ENCODE peak calls at places on chromosomes 1 and 21, in five cellular contexts. O is tibial artery, C is body of pancreas, D is psoas muscle, W is uterus. A is an unnamed sample. For H3K4me1, the result is how much of the 10 kb centered on the place peaks cover.

GRCh38 chr1:245583575-245584330 is 429.0 kb downstream of the KIF26B start:
- DNase-seq in O (no peak), C (no peak), D (no peak), W (no peak), A (no peak)

GRCh38 chr1:207841318-207841717 is 69.6 kb downstream of the CD34 start:
- DNase-seq in O (no peak), C (no peak), D (no peak), W (no peak), A (no peak)

GRCh38 chr1:44368471-44369151 is 13.6 kb upstream of the ERI3 start:
- DNase-seq in O (no peak), C (no peak), D (no peak), W (no peak), A (no peak)

GRCh38 chr1:110119843-110120242 is 7.6 kb downstream of the UBL4B start:
- DNase-seq in O (no peak), C (no peak), D (no peak), W (no peak), A (no peak)

GRCh38 chr1:64601207-64601606 is 131.3 kb downstream of the CACHD1 start:
- DNase-seq in O (no peak), C (no peak), D (no peak), W (no peak), A (no peak)

GRCh38 chr21:38355353-38355752 is 98.6 kb downstream of the KCNJ15 start:
- DNase-seq in O (no peak), C (no peak), D (no peak), W (no peak), A (no peak)

GRCh38 chr1:80982831-80983230 is 817.9 kb upstream of the ADGRL2 start:
- DNase-seq in O (no peak), C (no peak), D (no peak), W (no peak), A (no peak)

GRCh38 chr1:218351617-218352438 is 6.7 kb downstream of the TGFB2 start:
- DNase-seq in O (peak), C (no peak), D (peak), W (peak), A (no peak)

GRCh38 chr1:32303358-32303757 is 11.5 kb downstream of the HDAC1 start:
- DNase-seq in O (no peak), C (no peak), D (no peak), W (no peak), A (no peak)

GRCh38 chr1:7265771-7266371 is 480.6 kb downstream of the CAMTA1 start:
- DNase-seq in O (no peak), C (peak), D (no peak), W (no peak), A (no peak)

GRCh38 chr1:119582801-119583200 is 65.3 kb downstream of the ZNF697 start:
- DNase-seq in O (peak), C (peak), D (no peak), W (no peak), A (no peak)

GRCh38 chr1:160605792-160606520 is 26.7 kb upstream of the CD84 start:
- DNase-seq in O (no peak), C (no peak), D (no peak), W (no peak), A (no peak)

GRCh38 chr1:214341918-214342317 is 61.0 kb downstream of the SMYD2 start:
- DNase-seq in O (no peak), C (no peak), D (no peak), W (no peak), A (no peak)

GRCh38 chr1:203985044-203985443 is 87.9 kb upstream of the SOX13 start:
- DNase-seq in O (no peak), C (no peak), D (no peak), W (no peak), A (no peak)
- H3K27ac ChIP-seq in O (no peak), C (no peak), D (no peak), W (no peak), A (no peak)

GRCh38 chr1:206467915-206468314 is 2.4 kb upstream of the IKBKE start:
- DNase-seq in O (peak), C (peak), D (peak), W (no peak), A (no peak)

GRCh38 chr1:206466840-206467649 is 3.2 kb upstream of the IKBKE start:
- DNase-seq in O (no peak), C (no peak), D (no peak), W (no peak), A (no peak)

GRCh38 chr1:206464456-206464964 is 5.8 kb upstream of the IKBKE start:
- DNase-seq in O (no peak), C (no peak), D (no peak), W (no peak), A (no peak)

GRCh38 chr1:206463911-206464310 is 6.4 kb upstream of the IKBKE start:
- DNase-seq in O (no peak), C (no peak), D (no peak), W (no peak), A (no peak)

DNA sequence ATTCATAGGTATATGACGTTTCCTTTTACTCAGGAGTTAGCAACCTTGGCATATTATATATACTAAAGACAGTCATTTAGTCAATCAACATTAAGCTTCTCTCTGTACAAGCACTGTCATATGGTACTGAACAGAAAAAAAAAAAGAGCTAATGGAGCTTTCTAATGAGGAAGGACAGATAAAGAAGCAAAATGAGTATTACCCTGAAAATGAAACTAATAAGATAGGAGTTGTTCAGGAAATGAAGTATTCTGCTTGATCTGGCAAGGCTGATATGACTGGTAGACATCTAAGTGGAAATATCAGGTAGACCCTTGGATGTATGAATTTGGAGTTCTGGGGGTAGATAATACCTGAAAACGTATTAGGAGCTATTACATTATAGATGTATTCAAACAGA is 4.3 kb upstream of the IKBKE start:
- DNase-seq in O (no peak), C (no peak), D (no peak), W (no peak), A (no peak)
- H3K4me1 ChIP-seq in O (under half), C (under half), D (under half), W (under half), A (under half)

GRCh38 chr21:44299458-44300261 is at the start of gene PFKL:
- DNase-seq in O (peak), C (peak), D (peak), W (peak), A (no peak)

GRCh38 chr21:44299085-44299457 is 782 bp upstream of the PFKL start:
- DNase-seq in O (no peak), C (no peak), D (no peak), W (no peak), A (no peak)

GRCh38 chr21:44297525-44298290 is 2.1 kb upstream of the PFKL start:
- DNase-seq in O (peak), C (peak), D (peak), W (peak), A (peak)

GRCh38 chr21:44296916-44297315 is 2.9 kb upstream of the PFKL start:
- DNase-seq in O (no peak), C (no peak), D (no peak), W (no peak), A (no peak)

GRCh38 chr21:44298301-44298700 is 1.6 kb upstream of the PFKL start:
- DNase-seq in O (no peak), C (no peak), D (no peak), W (no peak), A (no peak)
- TF ChIP-seq CTCF in O (no peak), C (peak), D (no peak), W (no peak), A (no peak)

GRCh38 chr1:111719561-111720239 is 19.5 kb downstream of the INKA2 start:
- DNase-seq in O (no peak), C (no peak), D (peak), W (peak), A (no peak)
- H3K27ac ChIP-seq in O (peak), C (no peak), D (peak), W (no peak), A (peak)

GRCh38 chr1:235077163-235077540 is 51.5 kb downstream of the TOMM20 start:
- DNase-seq in O (no peak), C (no peak), D (no peak), W (no peak), A (no peak)

GRCh38 chr1:235077571-235078479 is 50.8 kb downstream of the TOMM20 start:
- DNase-seq in O (no peak), C (peak), D (no peak), W (no peak), A (no peak)

GRCh38 chr1:235078927-235079381 is 49.7 kb downstream of the TOMM20 start:
- DNase-seq in O (no peak), C (no peak), D (no peak), W (no peak), A (no peak)

GRCh38 chr1:235079443-235079967 is 49.1 kb downstream of the TOMM20 start:
- DNase-seq in O (no peak), C (peak), D (peak), W (no peak), A (no peak)

GRCh38 chr1:235078480-235078803 is 50.2 kb downstream of the TOMM20 start:
- DNase-seq in O (no peak), C (no peak), D (no peak), W (no peak), A (no peak)
- H3K4me1 ChIP-seq in O (under half), C (half or more), D (half or more), W (under half), A (half or more)

GRCh38 chr21:43727571-43728466 is 8.9 kb downstream of the PDXK start:
- DNase-seq in O (peak), C (peak), D (peak), W (peak), A (no peak)
- TF ChIP-seq CTCF in O (no peak), C (no peak), D (no peak), W (no peak), A (no peak)